ENCODE peak calls at places on chromosomes 7 and 10, in ten cellular contexts. N is stomach, V is esophagus squamous epithelium, C is ovary, O is Peyer's patch, S is tibial nerve, B is A549, I is adrenal gland, E is suprapubic skin, P is transverse colon. Y is an unnamed sample. For H3K4me1, the result is how much of the 10 kb centered on the place peaks cover.

GRCh38 chr7:86431761-86432160 is 211.9 kb upstream of the GRM3 start:
- DNase-seq in N (no peak), V (no peak), C (no peak), O (no peak), S (no peak), B (no peak), I (no peak), E (no peak), P (no peak), Y (no peak)

GRCh38 chr7:510061-510481 is 9.6 kb downstream of the PDGFA start:
- DNase-seq in N (no peak), V (no peak), C (no peak), O (no peak), S (no peak), B (no peak), I (no peak), E (no peak), P (no peak), Y (peak)

GRCh38 chr7:17456541-17456940 is 158.1 kb downstream of the AHR start:
- DNase-seq in N (no peak), V (no peak), C (no peak), O (no peak), S (no peak), B (no peak), I (no peak), E (no peak), P (no peak), Y (no peak)

GRCh38 chr10:113689574-113689973 is 9.9 kb downstream of the CASP7 start:
- DNase-seq in N (no peak), V (no peak), C (no peak), O (no peak), S (no peak), B (no peak), I (no peak), E (no peak), P (no peak), Y (no peak)

GRCh38 chr7:141584935-141585334 is 33.7 kb downstream of the AGK start:
- DNase-seq in N (no peak), V (no peak), C (no peak), O (no peak), S (no peak), B (no peak), I (no peak), E (no peak), P (no peak), Y (no peak)

GRCh38 chr7:33882950-33883349 is 22.4 kb upstream of the BMPER start:
- DNase-seq in N (no peak), V (no peak), C (no peak), O (no peak), S (no peak), B (no peak), I (no peak), E (no peak), P (no peak), Y (no peak)

GRCh38 chr10:97020452-97021400 is 165.0 kb downstream of the SLIT1 start:
- DNase-seq in N (peak), V (no peak), C (peak), O (no peak), S (no peak), B (no peak), I (peak), E (no peak), P (no peak), Y (no peak)

GRCh38 chr10:103789771-103790201 is 65.6 kb downstream of the SH3PXD2A start:
- DNase-seq in N (peak), V (no peak), C (no peak), O (no peak), S (no peak), B (no peak), I (no peak), E (no peak), P (peak), Y (no peak)

GRCh38 chr7:50792342-50793114 is 9.8 kb upstream of the GRB10 start:
- DNase-seq in N (no peak), V (no peak), C (peak), O (no peak), S (no peak), B (peak), I (peak), E (no peak), P (peak), Y (peak)

GRCh38 chr7:84105582-84105981 is 89.0 kb downstream of the SEMA3A start:
- DNase-seq in N (no peak), V (no peak), C (no peak), O (no peak), S (no peak), B (no peak), I (no peak), E (no peak), P (no peak), Y (no peak)

GRCh38 chr10:90885176-90885575 is 13.4 kb downstream of the RPP30 start:
- DNase-seq in N (no peak), V (no peak), C (no peak), O (no peak), S (no peak), B (no peak), I (no peak), E (no peak), P (no peak), Y (no peak)

GRCh38 chr7:22109761-22110160 is 164.1 kb upstream of the CDCA7L start:
- DNase-seq in N (peak), V (no peak), C (no peak), O (peak), S (no peak), B (peak), I (no peak), E (no peak), P (peak), Y (no peak)

GRCh38 chr10:77409697-77410471 is 227.7 kb downstream of the KCNMA1 start:
- DNase-seq in N (peak), V (no peak), C (no peak), O (no peak), S (no peak), B (no peak), I (no peak), E (no peak), P (peak), Y (no peak)

GRCh38 chr10:77413231-77413630 is 224.4 kb downstream of the KCNMA1 start:
- DNase-seq in N (no peak), V (no peak), C (no peak), O (no peak), S (no peak), B (no peak), I (no peak), E (no peak), P (no peak), Y (no peak)

GRCh38 chr10:77408259-77408658 is 229.3 kb downstream of the KCNMA1 start:
- DNase-seq in N (no peak), V (no peak), C (no peak), O (no peak), S (no peak), B (no peak), I (no peak), E (no peak), P (no peak), Y (no peak)

GRCh38 chr10:77410523-77410922 is 227.1 kb downstream of the KCNMA1 start:
- DNase-seq in N (no peak), V (no peak), C (no peak), O (no peak), S (no peak), B (no peak), I (no peak), E (no peak), P (no peak), Y (no peak)

GRCh38 chr10:77411805-77412204 is 225.8 kb downstream of the KCNMA1 start:
- DNase-seq in N (no peak), V (no peak), C (no peak), O (no peak), S (no peak), B (no peak), I (no peak), E (no peak), P (no peak), Y (no peak)
- H3K4me1 ChIP-seq in N (half or more), V (half or more), C (under half), O (under half), S (under half), B (under half), I (under half), E (under half), P (under half), Y (under half)

GRCh38 chr7:133252858-133253521 is at the start of gene EXOC4:
- DNase-seq in N (peak), V (peak), C (peak), O (peak), S (peak), B (peak), I (peak), E (peak), P (peak), Y (peak)
- TF ChIP-seq POLR2A in N (no peak), V (no peak), C (peak), O (no peak), S (peak), B (peak), I (peak), E (peak), P (peak), Y (no peak)

GRCh38 chr7:30349170-30349569 is 64.8 kb downstream of the ZNRF2 start:
- DNase-seq in N (no peak), V (no peak), C (no peak), O (no peak), S (no peak), B (no peak), I (no peak), E (no peak), P (no peak), Y (no peak)
- H3K4me1 ChIP-seq in N (half or more), V (half or more), C (under half), O (under half), S (under half), B (under half), I (under half), E (half or more), P (under half), Y (under half)

DNA sequence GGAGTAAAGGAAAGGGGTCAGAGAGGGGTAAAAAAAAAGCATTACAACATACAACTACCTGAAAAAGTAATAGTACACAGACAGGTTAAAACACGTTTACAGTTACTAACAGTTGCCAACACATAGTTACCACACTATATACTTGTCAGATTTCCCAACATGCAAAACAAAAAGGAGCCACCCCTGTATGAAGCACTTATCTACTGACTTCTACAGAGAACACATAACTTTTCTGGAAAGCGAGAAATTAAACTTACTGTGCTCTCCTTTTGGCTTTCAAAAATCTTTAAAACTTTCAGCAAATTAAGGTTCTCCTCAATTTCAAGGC is 2.1 kb downstream of the ABI1 start:
- DNase-seq in N (no peak), V (no peak), C (no peak), O (no peak), S (no peak), B (no peak), I (no peak), E (no peak), P (no peak), Y (no peak)
- TF ChIP-seq POLR2A in N (no peak), V (no peak), C (no peak), O (no peak), S (no peak), B (no peak), I (no peak), E (no peak), P (no peak), Y (no peak)

DNA sequence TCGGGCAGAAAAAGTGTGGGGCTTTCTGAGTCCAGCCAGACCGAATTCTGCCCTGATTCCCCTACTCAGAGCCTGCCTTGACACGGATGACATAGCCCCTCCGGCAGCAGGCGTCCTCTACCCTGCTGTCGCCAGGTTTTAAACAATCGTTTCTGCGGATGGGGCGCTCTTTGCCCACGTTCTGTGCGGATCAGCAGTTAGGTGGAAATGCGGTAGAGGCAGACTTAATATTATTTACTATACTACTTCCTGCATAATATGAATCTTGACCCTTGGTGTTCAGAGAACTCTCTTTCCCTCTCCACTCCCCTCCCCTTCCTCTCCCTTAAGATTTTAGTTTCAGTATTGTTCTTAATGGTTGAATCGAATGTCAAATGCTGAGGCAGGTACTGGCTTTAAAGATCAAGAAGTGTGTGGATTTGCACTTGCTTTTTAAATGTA is 2.4 kb downstream of the GATA3 start:
- DNase-seq in N (no peak), V (no peak), C (no peak), O (peak), S (no peak), B (no peak), I (no peak), E (no peak), P (no peak), Y (no peak)
- H3K4me1 ChIP-seq in N (under half), V (half or more), C (under half), O (under half), S (under half), B (under half), I (under half), E (half or more), P (under half), Y (under half)

GRCh38 chr10:110208614-110209398 is 1.4 kb downstream of the MXI1 start:
- DNase-seq in N (peak), V (no peak), C (peak), O (peak), S (peak), B (peak), I (peak), E (no peak), P (peak), Y (peak)
- TF ChIP-seq POLR2A in N (no peak), V (no peak), C (peak), O (no peak), S (peak), B (no peak), I (no peak), E (no peak), P (no peak), Y (no peak)

GRCh38 chr7:44081266-44081748 is 1.0 kb downstream of the POLM start:
- DNase-seq in N (no peak), V (no peak), C (no peak), O (no peak), S (no peak), B (no peak), I (no peak), E (no peak), P (no peak), Y (no peak)

GRCh38 chr7:44082541-44083207 is 344 bp upstream of the POLM start:
- DNase-seq in N (peak), V (peak), C (peak), O (peak), S (peak), B (peak), I (peak), E (peak), P (peak), Y (peak)

GRCh38 chr7:44084695-44085094 is 2.4 kb upstream of the POLM start:
- DNase-seq in N (no peak), V (no peak), C (no peak), O (no peak), S (no peak), B (no peak), I (no peak), E (no peak), P (no peak), Y (no peak)

GRCh38 chr7:44085549-44085948 is 3.2 kb upstream of the POLM start:
- DNase-seq in N (no peak), V (no peak), C (no peak), O (no peak), S (no peak), B (no peak), I (no peak), E (no peak), P (no peak), Y (no peak)

DNA sequence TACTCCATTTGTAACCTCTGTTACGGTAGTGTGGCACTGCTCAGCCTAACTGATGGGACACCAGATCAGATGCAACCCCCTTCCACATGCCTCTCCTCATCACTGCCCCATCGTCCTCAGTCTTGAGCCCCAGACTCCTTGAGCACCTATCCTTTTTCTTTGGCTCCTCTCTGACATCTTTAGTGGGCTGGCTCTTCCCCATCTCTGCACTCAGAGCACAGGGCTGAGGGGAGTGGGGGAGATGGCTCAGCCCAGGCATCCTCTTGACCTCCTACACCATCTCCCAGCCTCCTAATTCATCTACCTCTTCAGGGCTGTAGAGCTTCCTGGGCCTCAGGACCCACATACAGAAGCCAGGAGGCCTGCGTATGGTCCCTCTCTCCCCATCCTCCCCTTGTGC is 1.5 kb upstream of the POLM start:
- DNase-seq in N (no peak), V (no peak), C (no peak), O (no peak), S (no peak), B (no peak), I (no peak), E (no peak), P (no peak), Y (no peak)
- H3K4me1 ChIP-seq in N (half or more), V (half or more), C (under half), O (under half), S (under half), B (under half), I (under half), E (under half), P (under half), Y (under half)

GRCh38 chr7:40346554-40346953 is 211.7 kb downstream of the SUGCT start:
- DNase-seq in N (no peak), V (no peak), C (no peak), O (no peak), S (no peak), B (no peak), I (no peak), E (no peak), P (no peak), Y (no peak)

GRCh38 chr7:40350100-40350499 is 215.3 kb downstream of the SUGCT start:
- DNase-seq in N (no peak), V (no peak), C (no peak), O (no peak), S (no peak), B (no peak), I (no peak), E (no peak), P (no peak), Y (no peak)

GRCh38 chr7:40348126-40348728 is 213.4 kb downstream of the SUGCT start:
- DNase-seq in N (no peak), V (no peak), C (no peak), O (no peak), S (no peak), B (no peak), I (no peak), E (no peak), P (no peak), Y (no peak)
- TF ChIP-seq POLR2A in N (no peak), V (no peak), C (no peak), O (no peak), S (no peak), B (no peak), I (no peak), E (no peak), P (no peak), Y (no peak)

Y was measured in right lobe of liver.